ENCODE peak calls at places on chromosomes 12 and 14, in six cellular contexts. I is activated gamma-delta T cell; L is stimulated activated naive CD8-positive, alpha-beta T cell treated with anti-CD3 and anti-CD28 coated beads, Interleukin-15, amount 100 ng/mL, for 72 hours; P is endothelial cell; R is T follicular helper cell; Y is NCI-H1694 treated with DMSO at 0.1 percent for 48 hours. C is an unnamed sample.

GRCh38 chr14:91399868-91400640 is 17.6 kb downstream of the CCDC88C start:
- DNase-seq in Y (no peak), I (no peak), R (no peak), P (no peak), L (no peak), C (no peak)

GRCh38 chr14:96958057-96958456 is 160.9 kb downstream of the VRK1 start:
- DNase-seq in Y (no peak), R (no peak), L (no peak), P (no peak), I (no peak), C (no peak)

GRCh38 chr14:50974118-50974517 is 29.8 kb upstream of the PYGL start:
- DNase-seq in R (no peak), Y (no peak), I (no peak), P (no peak), L (no peak), C (no peak)

GRCh38 chr12:8014836-8015235 is 17.7 kb upstream of the FOXJ2 start:
- DNase-seq in P (no peak), I (no peak), Y (no peak), R (no peak), L (no peak), C (no peak)

GRCh38 chr12:50195832-50196231 is 28.7 kb upstream of the CERS5 start:
- DNase-seq in I (no peak), Y (peak), P (no peak), L (no peak), R (no peak), C (no peak)

GRCh38 chr14:65179918-65180724 is 77.8 kb upstream of the MAX start:
- DNase-seq in Y (no peak), R (no peak), I (no peak), L (peak), P (no peak), C (no peak)

GRCh38 chr12:13530966-13531365 is 334.4 kb downstream of the EMP1 start:
- DNase-seq in Y (no peak), P (no peak), L (no peak), R (no peak), I (no peak), C (no peak)

GRCh38 chr12:115722181-115722580 is 555.3 kb downstream of the MED13L start:
- DNase-seq in P (no peak), L (no peak), I (no peak), Y (no peak), R (no peak), C (no peak)

GRCh38 chr12:58811346-58811745 is 109.0 kb downstream of the LRIG3 start:
- DNase-seq in Y (no peak), R (no peak), I (no peak), L (no peak), P (no peak), C (no peak)

GRCh38 chr12:1801285-1801975 is 18.9 kb upstream of the LRTM2 start:
- DNase-seq in I (no peak), R (no peak), P (no peak), Y (peak), L (no peak), C (no peak)

GRCh38 chr14:66228267-66228970 is 257.8 kb upstream of the CCDC196 start:
- DNase-seq in P (no peak), L (no peak), Y (no peak), I (no peak), R (no peak), C (no peak)

GRCh38 chr14:76901171-76902055 is 75.2 kb downstream of the LRRC74A start:
- DNase-seq in I (no peak), L (no peak), Y (no peak), P (no peak), R (no peak), C (no peak)

C was measured in BE2C.